ENCODE peak calls at places on chromosomes 11 and 22, in ten cellular contexts. Q is AG04450; R is left lung; J is CD8-positive, alpha-beta memory T cell; G is body of pancreas; M is IMR-90; F is aorta; N is keratinocyte; V is small intestine; E is CD4-positive, alpha-beta T cell. U is an unnamed sample.

GRCh38 chr11:43555811-43556210 is 124.7 kb upstream of the HSD17B12 start:
- DNase-seq in Q (no peak), R (no peak), J (no peak), G (peak), M (peak), F (no peak), N (no peak), V (peak), E (no peak), U (no peak)

GRCh38 chr11:9972917-9973504 is 309.1 kb downstream of the SWAP70 start:
- DNase-seq in Q (no peak), R (no peak), J (no peak), G (peak), M (peak), F (no peak), N (no peak), V (peak), E (no peak), U (no peak)

GRCh38 chr11:132734217-132734616 is 798.1 kb downstream of the OPCML start:
- DNase-seq in Q (peak), R (no peak), J (no peak), G (no peak), M (peak), F (no peak), N (no peak), V (no peak), E (no peak), U (no peak)

GRCh38 chr22:32751065-32751739 is 50.3 kb upstream of the TIMP3 start:
- DNase-seq in Q (no peak), R (no peak), J (no peak), G (no peak), M (no peak), F (no peak), N (no peak), V (no peak), E (no peak), U (no peak)

GRCh38 chr11:71324788-71325417 is 72.5 kb upstream of the SHANK2 start:
- DNase-seq in Q (no peak), R (no peak), J (no peak), G (no peak), M (no peak), F (no peak), N (no peak), V (no peak), E (no peak), U (no peak)

GRCh38 chr22:29816128-29816527 is 21.9 kb downstream of the ASCC2 start:
- DNase-seq in Q (no peak), R (no peak), J (no peak), G (peak), M (no peak), F (no peak), N (no peak), V (peak), E (no peak), U (no peak)

GRCh38 chr22:36134167-36134566 is 26.4 kb downstream of the APOL3 start:
- DNase-seq in Q (no peak), R (no peak), J (no peak), G (no peak), M (no peak), F (peak), N (no peak), V (no peak), E (no peak), U (no peak)

GRCh38 chr11:64009234-64009633 is 23.0 kb downstream of the OTUB1 start:
- DNase-seq in Q (no peak), R (no peak), J (no peak), G (no peak), M (no peak), F (no peak), N (no peak), V (no peak), E (no peak), U (no peak)

GRCh38 chr11:93622043-93622442 is 39.4 kb upstream of the CEP295 start:
- DNase-seq in Q (no peak), R (no peak), J (no peak), G (no peak), M (no peak), F (no peak), N (no peak), V (peak), E (no peak), U (no peak)

GRCh38 chr11:131584694-131585592 is 214.5 kb downstream of the NTM start:
- DNase-seq in Q (no peak), R (no peak), J (no peak), G (no peak), M (no peak), F (no peak), N (no peak), V (no peak), E (no peak), U (no peak)

GRCh38 chr11:128552783-128553661 is 34.3 kb downstream of the ETS1 start:
- DNase-seq in Q (no peak), R (no peak), J (no peak), G (no peak), M (peak), F (no peak), N (no peak), V (no peak), E (no peak), U (no peak)

GRCh38 chr11:101617735-101618332 is 34.0 kb upstream of the TRPC6 start:
- DNase-seq in Q (no peak), R (no peak), J (no peak), G (no peak), M (peak), F (no peak), N (peak), V (no peak), E (no peak), U (no peak)

GRCh38 chr11:12591706-12592105 is 82.5 kb upstream of the TEAD1 start:
- DNase-seq in Q (no peak), R (no peak), J (no peak), G (no peak), M (no peak), F (no peak), N (no peak), V (no peak), E (no peak), U (no peak)

GRCh38 chr22:46267431-46268279 is at the start of gene TTC38:
- DNase-seq in Q (no peak), R (peak), J (peak), G (peak), M (peak), F (peak), N (peak), V (peak), E (peak), U (peak)

GRCh38 chr11:67167086-67167485 is 48.0 kb downstream of the KDM2A start:
- DNase-seq in Q (no peak), R (no peak), J (no peak), G (no peak), M (no peak), F (no peak), N (no peak), V (no peak), E (no peak), U (no peak)

GRCh38 chr11:77309401-77310085 is 8.1 kb upstream of the GDPD4 start:
- DNase-seq in Q (no peak), R (no peak), J (no peak), G (no peak), M (peak), F (no peak), N (no peak), V (no peak), E (no peak), U (no peak)

GRCh38 chr11:34235591-34236071 is 122.2 kb downstream of the ABTB2 start:
- DNase-seq in Q (no peak), R (no peak), J (no peak), G (no peak), M (no peak), F (no peak), N (no peak), V (no peak), E (no peak), U (no peak)

GRCh38 chr22:44450503-44450902 is 47.5 kb downstream of the RTL6 start:
- DNase-seq in Q (no peak), R (no peak), J (no peak), G (no peak), M (no peak), F (no peak), N (no peak), V (no peak), E (no peak), U (peak)

GRCh38 chr11:19713221-19714092 is 820 bp downstream of the NAV2 start:
- DNase-seq in Q (no peak), R (peak), J (peak), G (no peak), M (no peak), F (peak), N (no peak), V (no peak), E (no peak), U (no peak)

GRCh38 chr11:19714093-19714386 is 1.4 kb downstream of the NAV2 start:
- DNase-seq in Q (no peak), R (peak), J (no peak), G (no peak), M (peak), F (no peak), N (no peak), V (no peak), E (no peak), U (no peak)

GRCh38 chr11:19714387-19715363 is 2.0 kb downstream of the NAV2 start:
- DNase-seq in Q (peak), R (no peak), J (no peak), G (peak), M (peak), F (peak), N (no peak), V (no peak), E (no peak), U (peak)

GRCh38 chr11:19712281-19713220 is at the start of gene NAV2:
- DNase-seq in Q (peak), R (peak), J (peak), G (peak), M (peak), F (peak), N (peak), V (peak), E (peak), U (peak)

DNA sequence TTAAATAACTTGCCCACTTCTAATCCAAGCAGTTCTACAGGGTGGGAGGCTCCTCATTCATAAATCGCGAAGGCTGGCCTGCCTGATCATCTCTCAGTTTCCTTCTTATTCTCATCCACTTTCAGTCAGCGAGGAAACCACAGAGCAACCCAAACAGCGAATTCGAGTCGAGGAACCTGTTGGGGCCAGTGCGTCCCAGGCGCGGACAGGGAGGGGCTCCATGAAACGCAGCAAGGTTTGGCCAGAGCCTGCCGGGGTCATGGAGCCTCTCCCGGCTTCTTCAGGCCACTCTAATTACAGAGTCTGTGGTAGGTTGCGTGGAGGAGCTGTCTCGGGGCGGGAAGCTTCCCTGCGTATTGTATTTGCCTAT is 741 bp upstream of the NAV2 start:
- DNase-seq in Q (no peak), R (no peak), J (no peak), G (no peak), M (no peak), F (no peak), N (no peak), V (peak), E (no peak), U (no peak)
- H3K27ac ChIP-seq in Q (peak), R (peak), J (peak), G (peak), M (peak), F (peak), N (no peak), V (no peak), E (peak), U (peak)

DNA sequence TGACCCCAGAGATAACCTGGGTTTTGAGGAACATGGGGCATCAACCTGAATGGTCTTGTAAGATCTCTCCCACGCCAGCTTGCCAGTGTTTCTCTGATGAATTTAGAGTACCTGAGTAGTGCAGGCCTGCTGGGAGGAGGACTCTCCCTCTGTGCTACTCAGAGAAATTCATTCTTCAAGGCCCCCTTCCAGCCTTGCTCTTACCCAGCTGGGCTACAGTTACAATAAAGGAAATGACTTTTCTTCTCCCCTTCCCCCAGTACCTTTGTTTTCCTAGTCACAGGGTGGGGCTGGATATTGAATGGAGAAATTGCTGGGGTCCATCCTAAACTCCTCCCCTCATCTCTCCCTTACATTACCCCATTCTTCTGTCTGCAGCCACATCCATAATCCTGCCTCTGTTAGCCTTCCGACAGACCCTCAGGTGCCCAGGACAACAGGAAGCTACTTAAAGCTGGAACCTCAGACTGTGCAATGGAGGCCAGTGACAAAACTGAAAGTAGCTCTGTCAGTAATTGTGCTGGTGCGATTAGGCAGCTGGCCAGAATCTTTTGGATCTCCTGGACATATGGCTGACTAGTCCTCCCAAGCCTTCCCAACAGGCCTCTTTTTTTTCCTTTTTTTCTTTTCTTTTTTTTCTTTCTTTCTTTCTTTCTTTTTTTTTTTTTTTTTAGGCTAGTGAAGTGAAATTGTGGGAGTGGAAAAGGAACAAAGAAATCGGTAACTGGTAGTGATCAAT is 17.5 kb downstream of the LIMK2 start:
- DNase-seq in Q (no peak), R (no peak), J (no peak), G (peak), M (peak), F (no peak), N (no peak), V (peak), E (no peak), U (no peak)
- H3K27ac ChIP-seq in Q (no peak), R (peak), J (no peak), G (peak), M (no peak), F (no peak), N (no peak), V (peak), E (peak), U (peak)

GRCh38 chr11:134254433-134254832 is 1.1 kb downstream of the ACAD8 start:
- DNase-seq in Q (no peak), R (no peak), J (no peak), G (no peak), M (no peak), F (no peak), N (no peak), V (no peak), E (no peak), U (no peak)
- H3K27ac ChIP-seq in Q (no peak), R (no peak), J (no peak), G (no peak), M (no peak), F (no peak), N (no peak), V (no peak), E (no peak), U (no peak)

GRCh38 chr22:27223317-27224177 is 566.2 kb downstream of the MIAT start:
- DNase-seq in Q (peak), R (no peak), J (no peak), G (no peak), M (peak), F (no peak), N (no peak), V (no peak), E (no peak), U (peak)
- H3K27ac ChIP-seq in Q (peak), R (peak), J (no peak), G (no peak), M (no peak), F (no peak), N (no peak), V (no peak), E (no peak), U (no peak)

DNA sequence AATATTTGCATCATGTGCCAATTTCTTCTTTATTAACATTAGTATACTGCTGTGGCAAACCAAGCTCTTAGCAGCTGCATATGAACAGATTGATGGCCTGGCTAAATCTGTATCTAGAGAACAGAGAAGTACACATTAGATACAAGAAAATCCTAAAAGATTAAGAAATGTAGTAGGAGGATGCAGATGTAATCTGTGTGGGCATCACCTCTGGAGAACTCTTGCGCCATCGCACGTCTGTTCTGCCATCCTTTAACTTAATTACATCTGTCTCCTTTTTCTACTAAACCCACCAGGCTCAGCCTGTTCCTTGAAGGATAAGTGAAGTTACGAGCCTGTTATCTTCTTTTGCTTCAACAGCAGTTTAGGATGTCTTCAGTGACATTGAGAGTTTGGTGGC is 196.4 kb upstream of the PITPNB start:
- DNase-seq in Q (no peak), R (no peak), J (no peak), G (no peak), M (no peak), F (no peak), N (no peak), V (no peak), E (no peak), U (no peak)
- H3K27ac ChIP-seq in Q (no peak), R (no peak), J (no peak), G (peak), M (no peak), F (no peak), N (peak), V (no peak), E (no peak), U (no peak)

DNA sequence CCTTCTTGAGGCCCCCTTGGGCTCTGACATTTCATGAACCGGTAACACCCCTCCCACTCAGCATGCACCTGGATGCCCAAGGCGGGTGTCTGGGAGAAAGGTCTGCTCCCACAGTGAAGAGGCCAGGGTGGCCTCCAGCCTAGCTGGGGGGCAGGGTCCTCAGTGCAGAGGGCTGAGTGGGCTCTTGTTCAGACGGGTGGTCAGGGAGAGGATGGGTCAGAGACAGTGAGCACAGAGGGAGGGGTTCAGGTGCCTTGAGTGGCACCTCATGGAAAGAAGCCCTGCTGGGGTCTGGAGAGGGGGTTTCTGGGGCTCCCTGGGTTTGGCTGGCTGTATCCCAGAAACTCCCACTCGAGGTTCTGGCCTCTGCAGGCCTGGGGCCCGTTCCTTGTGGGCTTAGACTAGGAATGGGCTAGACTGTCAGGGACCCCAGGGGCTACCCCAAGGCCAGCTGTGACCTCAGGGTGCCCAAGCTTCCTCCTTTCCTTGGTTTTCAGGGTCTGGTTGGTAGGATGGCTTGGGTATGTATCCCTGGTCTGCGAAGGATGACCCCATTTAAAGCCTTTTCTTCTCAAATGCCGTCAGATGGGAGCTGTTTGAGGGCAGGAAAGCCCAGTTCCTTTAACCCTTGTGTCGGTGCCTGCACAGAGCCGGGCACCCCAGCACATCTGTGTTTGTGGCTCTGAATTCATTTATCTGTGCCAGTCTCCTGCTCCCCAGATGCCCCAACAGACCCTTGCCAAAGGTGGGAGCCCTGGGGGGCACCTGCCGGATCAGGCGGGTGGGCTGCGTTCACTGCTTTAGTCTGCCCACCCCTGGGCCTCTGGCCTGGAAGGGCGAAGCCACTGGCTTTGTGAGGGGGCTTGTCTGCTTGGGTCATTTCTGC is 1.3 kb downstream of the SYNGR1 start:
- DNase-seq in Q (no peak), R (no peak), J (no peak), G (no peak), M (no peak), F (no peak), N (no peak), V (no peak), E (no peak), U (no peak)
- H3K27ac ChIP-seq in Q (no peak), R (no peak), J (no peak), G (peak), M (no peak), F (no peak), N (no peak), V (no peak), E (no peak), U (no peak)

DNA sequence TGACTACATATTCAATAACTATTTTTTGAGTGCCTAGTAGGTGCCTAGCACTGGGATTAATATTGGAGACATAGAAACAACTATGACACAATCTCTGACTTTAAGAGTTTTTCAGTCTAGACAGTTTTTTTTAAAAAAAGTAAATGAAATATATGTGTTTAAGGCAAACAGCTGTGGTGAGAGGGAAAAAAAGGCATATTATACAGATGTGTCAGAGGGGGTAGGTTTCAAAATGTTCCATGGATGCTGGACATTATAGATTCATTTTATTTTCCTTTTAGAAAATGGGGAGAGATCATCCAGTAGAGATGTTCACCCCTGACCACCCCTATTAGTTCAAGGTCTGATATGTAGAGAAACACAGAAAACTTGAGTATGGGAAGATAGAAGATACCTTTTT is 90.8 kb downstream of the LUZP2 start:
- DNase-seq in Q (no peak), R (no peak), J (no peak), G (no peak), M (peak), F (no peak), N (no peak), V (no peak), E (no peak), U (no peak)
- H3K27ac ChIP-seq in Q (no peak), R (no peak), J (no peak), G (no peak), M (no peak), F (no peak), N (no peak), V (no peak), E (no peak), U (no peak)

GRCh38 chr11:116336540-116336939 is 436.2 kb downstream of the BUD13 start:
- DNase-seq in Q (no peak), R (no peak), J (no peak), G (no peak), M (no peak), F (no peak), N (no peak), V (no peak), E (no peak), U (peak)

GRCh38 chr11:116343270-116343669 is 429.5 kb downstream of the BUD13 start:
- DNase-seq in Q (no peak), R (no peak), J (no peak), G (no peak), M (no peak), F (no peak), N (no peak), V (no peak), E (no peak), U (peak)

GRCh38 chr11:116339306-116339705 is 433.5 kb downstream of the BUD13 start:
- DNase-seq in Q (no peak), R (no peak), J (no peak), G (no peak), M (no peak), F (no peak), N (no peak), V (peak), E (no peak), U (peak)

DNA sequence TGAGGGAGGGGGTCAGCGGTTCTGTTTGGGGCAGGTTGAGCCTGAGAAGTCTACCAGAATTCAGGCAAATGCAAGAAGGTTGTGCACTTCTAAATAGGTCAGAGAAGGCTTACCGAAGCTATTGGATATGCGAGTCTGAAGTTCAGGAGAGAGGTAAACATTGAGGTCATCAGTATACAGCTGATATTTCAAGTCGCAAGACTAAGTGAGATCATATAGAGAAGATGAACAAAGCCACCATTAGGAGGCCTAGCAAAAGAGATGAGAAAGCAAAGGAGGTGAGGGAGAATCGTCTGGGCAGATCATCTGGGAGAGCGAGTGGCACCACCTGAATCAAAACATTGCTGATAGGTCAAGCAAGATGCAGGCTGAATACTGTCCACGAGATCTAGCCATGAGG is 430.6 kb downstream of the BUD13 start:
- DNase-seq in Q (no peak), R (no peak), J (no peak), G (no peak), M (no peak), F (no peak), N (no peak), V (no peak), E (no peak), U (peak)
- H3K27ac ChIP-seq in Q (no peak), R (no peak), J (no peak), G (no peak), M (no peak), F (no peak), N (no peak), V (no peak), E (no peak), U (no peak)